ENCODE peak calls at places on chromosome 7, in ten cellular contexts. One of them, this sample, is unnamed.

GRCh38 chr7:142811154-142811737 is 40.5 kb downstream of the PRSS2 start:
- DNase-seq in kidney epithelial cell: no peak
- DNase-seq in AG09319: peak
- DNase-seq in glutamatergic neuron: no peak
- DNase-seq in GM20000: peak
- DNase-seq in GM13976: no peak
- DNase-seq in stimulated activated naive CD4-positive, alpha-beta T cell treated with Interleukin-2 at 50 U/mL for 16 hours: no peak
- DNase-seq in NCI-H1105: peak
- DNase-seq in effector memory CD8-positive, alpha-beta T cell: peak
- DNase-seq in stimulated activated naive CD8-positive, alpha-beta T cell treated with anti-CD3 and anti-CD28 coated beads, Interleukin-15, amount 100 ng/mL, for 72 hours: no peak
- DNase-seq in this sample: no peak

GRCh38 chr7:129150199-129150996 is 5.9 kb downstream of the TSPAN33 start:
- DNase-seq in kidney epithelial cell: no peak
- DNase-seq in AG09319: no peak
- DNase-seq in glutamatergic neuron: peak
- DNase-seq in GM20000: no peak
- DNase-seq in GM13976: no peak
- DNase-seq in stimulated activated naive CD4-positive, alpha-beta T cell treated with Interleukin-2 at 50 U/mL for 16 hours: no peak
- DNase-seq in NCI-H1105: no peak
- DNase-seq in effector memory CD8-positive, alpha-beta T cell: no peak
- DNase-seq in stimulated activated naive CD8-positive, alpha-beta T cell treated with anti-CD3 and anti-CD28 coated beads, Interleukin-15, amount 100 ng/mL, for 72 hours: no peak
- DNase-seq in this sample: no peak

GRCh38 chr7:5766321-5766761 is 15.1 kb downstream of the RNF216 start:
- DNase-seq in kidney epithelial cell: no peak
- DNase-seq in AG09319: peak
- DNase-seq in glutamatergic neuron: no peak
- DNase-seq in GM20000: no peak
- DNase-seq in GM13976: no peak
- DNase-seq in stimulated activated naive CD4-positive, alpha-beta T cell treated with Interleukin-2 at 50 U/mL for 16 hours: no peak
- DNase-seq in NCI-H1105: no peak
- DNase-seq in effector memory CD8-positive, alpha-beta T cell: no peak
- DNase-seq in stimulated activated naive CD8-positive, alpha-beta T cell treated with anti-CD3 and anti-CD28 coated beads, Interleukin-15, amount 100 ng/mL, for 72 hours: no peak
- DNase-seq in this sample: no peak

GRCh38 chr7:24899905-24900304 is 80.1 kb downstream of the OSBPL3 start:
- DNase-seq in kidney epithelial cell: no peak
- DNase-seq in AG09319: no peak
- DNase-seq in glutamatergic neuron: no peak
- DNase-seq in GM20000: no peak
- DNase-seq in GM13976: no peak
- DNase-seq in stimulated activated naive CD4-positive, alpha-beta T cell treated with Interleukin-2 at 50 U/mL for 16 hours: no peak
- DNase-seq in NCI-H1105: no peak
- DNase-seq in effector memory CD8-positive, alpha-beta T cell: no peak
- DNase-seq in stimulated activated naive CD8-positive, alpha-beta T cell treated with anti-CD3 and anti-CD28 coated beads, Interleukin-15, amount 100 ng/mL, for 72 hours: no peak
- DNase-seq in this sample: no peak

GRCh38 chr7:41695661-41696322 is 7.1 kb downstream of the INHBA start:
- DNase-seq in kidney epithelial cell: no peak
- DNase-seq in AG09319: no peak
- DNase-seq in glutamatergic neuron: no peak
- DNase-seq in GM20000: no peak
- DNase-seq in GM13976: no peak
- DNase-seq in stimulated activated naive CD4-positive, alpha-beta T cell treated with Interleukin-2 at 50 U/mL for 16 hours: no peak
- DNase-seq in NCI-H1105: no peak
- DNase-seq in effector memory CD8-positive, alpha-beta T cell: no peak
- DNase-seq in stimulated activated naive CD8-positive, alpha-beta T cell treated with anti-CD3 and anti-CD28 coated beads, Interleukin-15, amount 100 ng/mL, for 72 hours: no peak
- DNase-seq in this sample: no peak

GRCh38 chr7:98329100-98329871 is 47.8 kb downstream of the BRI3 start:
- DNase-seq in kidney epithelial cell: no peak
- DNase-seq in AG09319: no peak
- DNase-seq in glutamatergic neuron: no peak
- DNase-seq in GM20000: no peak
- DNase-seq in GM13976: no peak
- DNase-seq in stimulated activated naive CD4-positive, alpha-beta T cell treated with Interleukin-2 at 50 U/mL for 16 hours: no peak
- DNase-seq in NCI-H1105: no peak
- DNase-seq in effector memory CD8-positive, alpha-beta T cell: no peak
- DNase-seq in stimulated activated naive CD8-positive, alpha-beta T cell treated with anti-CD3 and anti-CD28 coated beads, Interleukin-15, amount 100 ng/mL, for 72 hours: no peak
- DNase-seq in this sample: no peak

GRCh38 chr7:45181286-45181960 is 23.8 kb downstream of the RAMP3 start:
- DNase-seq in kidney epithelial cell: no peak
- DNase-seq in AG09319: no peak
- DNase-seq in glutamatergic neuron: no peak
- DNase-seq in GM20000: no peak
- DNase-seq in GM13976: no peak
- DNase-seq in stimulated activated naive CD4-positive, alpha-beta T cell treated with Interleukin-2 at 50 U/mL for 16 hours: no peak
- DNase-seq in NCI-H1105: no peak
- DNase-seq in effector memory CD8-positive, alpha-beta T cell: no peak
- DNase-seq in stimulated activated naive CD8-positive, alpha-beta T cell treated with anti-CD3 and anti-CD28 coated beads, Interleukin-15, amount 100 ng/mL, for 72 hours: no peak
- DNase-seq in this sample: no peak

GRCh38 chr7:87152897-87153641 is 816 bp downstream of the DMTF1 start:
- DNase-seq in kidney epithelial cell: no peak
- DNase-seq in AG09319: no peak
- DNase-seq in glutamatergic neuron: peak
- DNase-seq in GM20000: peak
- DNase-seq in GM13976: peak
- DNase-seq in stimulated activated naive CD4-positive, alpha-beta T cell treated with Interleukin-2 at 50 U/mL for 16 hours: peak
- DNase-seq in NCI-H1105: no peak
- DNase-seq in effector memory CD8-positive, alpha-beta T cell: peak
- DNase-seq in stimulated activated naive CD8-positive, alpha-beta T cell treated with anti-CD3 and anti-CD28 coated beads, Interleukin-15, amount 100 ng/mL, for 72 hours: peak
- DNase-seq in this sample: no peak

GRCh38 chr7:33744293-33744692 is 161.0 kb upstream of the BMPER start:
- DNase-seq in kidney epithelial cell: no peak
- DNase-seq in AG09319: no peak
- DNase-seq in glutamatergic neuron: no peak
- DNase-seq in GM20000: peak
- DNase-seq in GM13976: peak
- DNase-seq in stimulated activated naive CD4-positive, alpha-beta T cell treated with Interleukin-2 at 50 U/mL for 16 hours: no peak
- DNase-seq in NCI-H1105: peak
- DNase-seq in effector memory CD8-positive, alpha-beta T cell: no peak
- DNase-seq in stimulated activated naive CD8-positive, alpha-beta T cell treated with anti-CD3 and anti-CD28 coated beads, Interleukin-15, amount 100 ng/mL, for 72 hours: no peak
- DNase-seq in this sample: peak

GRCh38 chr7:25840209-25840792 is 311.7 kb upstream of the NFE2L3 start:
- DNase-seq in kidney epithelial cell: no peak
- DNase-seq in AG09319: no peak
- DNase-seq in glutamatergic neuron: no peak
- DNase-seq in GM20000: no peak
- DNase-seq in GM13976: no peak
- DNase-seq in stimulated activated naive CD4-positive, alpha-beta T cell treated with Interleukin-2 at 50 U/mL for 16 hours: no peak
- DNase-seq in NCI-H1105: no peak
- DNase-seq in effector memory CD8-positive, alpha-beta T cell: no peak
- DNase-seq in stimulated activated naive CD8-positive, alpha-beta T cell treated with anti-CD3 and anti-CD28 coated beads, Interleukin-15, amount 100 ng/mL, for 72 hours: no peak
- DNase-seq in this sample: no peak

GRCh38 chr7:102974366-102975236 is 61.8 kb downstream of the LRRC17 start:
- DNase-seq in kidney epithelial cell: no peak
- DNase-seq in AG09319: no peak
- DNase-seq in glutamatergic neuron: no peak
- DNase-seq in GM20000: no peak
- DNase-seq in GM13976: peak
- DNase-seq in stimulated activated naive CD4-positive, alpha-beta T cell treated with Interleukin-2 at 50 U/mL for 16 hours: no peak
- DNase-seq in NCI-H1105: no peak
- DNase-seq in effector memory CD8-positive, alpha-beta T cell: no peak
- DNase-seq in stimulated activated naive CD8-positive, alpha-beta T cell treated with anti-CD3 and anti-CD28 coated beads, Interleukin-15, amount 100 ng/mL, for 72 hours: no peak
- DNase-seq in this sample: no peak

GRCh38 chr7:143193880-143194279 is 10.7 kb downstream of the TAS2R39 start:
- DNase-seq in kidney epithelial cell: no peak
- DNase-seq in AG09319: no peak
- DNase-seq in glutamatergic neuron: no peak
- DNase-seq in GM20000: no peak
- DNase-seq in GM13976: no peak
- DNase-seq in stimulated activated naive CD4-positive, alpha-beta T cell treated with Interleukin-2 at 50 U/mL for 16 hours: no peak
- DNase-seq in NCI-H1105: no peak
- DNase-seq in effector memory CD8-positive, alpha-beta T cell: no peak
- DNase-seq in stimulated activated naive CD8-positive, alpha-beta T cell treated with anti-CD3 and anti-CD28 coated beads, Interleukin-15, amount 100 ng/mL, for 72 hours: no peak
- DNase-seq in this sample: no peak

GRCh38 chr7:82172896-82173295 is 270.7 kb downstream of the CACNA2D1 start:
- DNase-seq in kidney epithelial cell: no peak
- DNase-seq in AG09319: no peak
- DNase-seq in glutamatergic neuron: no peak
- DNase-seq in GM20000: no peak
- DNase-seq in GM13976: no peak
- DNase-seq in stimulated activated naive CD4-positive, alpha-beta T cell treated with Interleukin-2 at 50 U/mL for 16 hours: no peak
- DNase-seq in NCI-H1105: no peak
- DNase-seq in effector memory CD8-positive, alpha-beta T cell: no peak
- DNase-seq in stimulated activated naive CD8-positive, alpha-beta T cell treated with anti-CD3 and anti-CD28 coated beads, Interleukin-15, amount 100 ng/mL, for 72 hours: no peak
- DNase-seq in this sample: no peak

GRCh38 chr7:150567168-150567567 is at the start of gene GIMAP4:
- DNase-seq in kidney epithelial cell: no peak
- DNase-seq in AG09319: no peak
- DNase-seq in glutamatergic neuron: no peak
- DNase-seq in GM20000: no peak
- DNase-seq in GM13976: no peak
- DNase-seq in stimulated activated naive CD4-positive, alpha-beta T cell treated with Interleukin-2 at 50 U/mL for 16 hours: no peak
- DNase-seq in NCI-H1105: no peak
- DNase-seq in effector memory CD8-positive, alpha-beta T cell: no peak
- DNase-seq in stimulated activated naive CD8-positive, alpha-beta T cell treated with anti-CD3 and anti-CD28 coated beads, Interleukin-15, amount 100 ng/mL, for 72 hours: peak
- DNase-seq in this sample: no peak

GRCh38 chr7:116588225-116588624 is 63.4 kb downstream of the CAV1 start:
- DNase-seq in kidney epithelial cell: no peak
- DNase-seq in AG09319: no peak
- DNase-seq in glutamatergic neuron: no peak
- DNase-seq in GM20000: peak
- DNase-seq in GM13976: peak
- DNase-seq in stimulated activated naive CD4-positive, alpha-beta T cell treated with Interleukin-2 at 50 U/mL for 16 hours: no peak
- DNase-seq in NCI-H1105: no peak
- DNase-seq in effector memory CD8-positive, alpha-beta T cell: no peak
- DNase-seq in stimulated activated naive CD8-positive, alpha-beta T cell treated with anti-CD3 and anti-CD28 coated beads, Interleukin-15, amount 100 ng/mL, for 72 hours: peak
- DNase-seq in this sample: no peak

GRCh38 chr7:26663905-26664673 is 200.3 kb downstream of the SKAP2 start:
- DNase-seq in kidney epithelial cell: no peak
- DNase-seq in AG09319: no peak
- DNase-seq in glutamatergic neuron: no peak
- DNase-seq in GM20000: no peak
- DNase-seq in GM13976: no peak
- DNase-seq in stimulated activated naive CD4-positive, alpha-beta T cell treated with Interleukin-2 at 50 U/mL for 16 hours: no peak
- DNase-seq in NCI-H1105: no peak
- DNase-seq in effector memory CD8-positive, alpha-beta T cell: no peak
- DNase-seq in stimulated activated naive CD8-positive, alpha-beta T cell treated with anti-CD3 and anti-CD28 coated beads, Interleukin-15, amount 100 ng/mL, for 72 hours: no peak
- DNase-seq in this sample: no peak

GRCh38 chr7:91566333-91566732 is 302.1 kb downstream of the FZD1 start:
- DNase-seq in kidney epithelial cell: no peak
- DNase-seq in AG09319: no peak
- DNase-seq in glutamatergic neuron: peak
- DNase-seq in GM20000: no peak
- DNase-seq in GM13976: no peak
- DNase-seq in stimulated activated naive CD4-positive, alpha-beta T cell treated with Interleukin-2 at 50 U/mL for 16 hours: no peak
- DNase-seq in NCI-H1105: no peak
- DNase-seq in effector memory CD8-positive, alpha-beta T cell: no peak
- DNase-seq in stimulated activated naive CD8-positive, alpha-beta T cell treated with anti-CD3 and anti-CD28 coated beads, Interleukin-15, amount 100 ng/mL, for 72 hours: no peak
- DNase-seq in this sample: peak

GRCh38 chr7:39851466-39852045 is 98.5 kb upstream of the CDK13 start:
- DNase-seq in kidney epithelial cell: no peak
- DNase-seq in AG09319: no peak
- DNase-seq in glutamatergic neuron: no peak
- DNase-seq in GM20000: no peak
- DNase-seq in GM13976: no peak
- DNase-seq in stimulated activated naive CD4-positive, alpha-beta T cell treated with Interleukin-2 at 50 U/mL for 16 hours: no peak
- DNase-seq in NCI-H1105: no peak
- DNase-seq in effector memory CD8-positive, alpha-beta T cell: no peak
- DNase-seq in stimulated activated naive CD8-positive, alpha-beta T cell treated with anti-CD3 and anti-CD28 coated beads, Interleukin-15, amount 100 ng/mL, for 72 hours: no peak
- DNase-seq in this sample: no peak

GRCh38 chr7:157818701-157819516 is 482.1 kb downstream of the DNAJB6 start:
- DNase-seq in kidney epithelial cell: no peak
- DNase-seq in AG09319: no peak
- DNase-seq in glutamatergic neuron: no peak
- DNase-seq in GM20000: no peak
- DNase-seq in GM13976: no peak
- DNase-seq in stimulated activated naive CD4-positive, alpha-beta T cell treated with Interleukin-2 at 50 U/mL for 16 hours: no peak
- DNase-seq in NCI-H1105: no peak
- DNase-seq in effector memory CD8-positive, alpha-beta T cell: no peak
- DNase-seq in stimulated activated naive CD8-positive, alpha-beta T cell treated with anti-CD3 and anti-CD28 coated beads, Interleukin-15, amount 100 ng/mL, for 72 hours: no peak
- DNase-seq in this sample: no peak

GRCh38 chr7:27434729-27435400 is 192.3 kb downstream of the EVX1 start:
- DNase-seq in kidney epithelial cell: no peak
- DNase-seq in AG09319: no peak
- DNase-seq in glutamatergic neuron: no peak
- DNase-seq in GM20000: no peak
- DNase-seq in GM13976: no peak
- DNase-seq in stimulated activated naive CD4-positive, alpha-beta T cell treated with Interleukin-2 at 50 U/mL for 16 hours: no peak
- DNase-seq in NCI-H1105: no peak
- DNase-seq in effector memory CD8-positive, alpha-beta T cell: no peak
- DNase-seq in stimulated activated naive CD8-positive, alpha-beta T cell treated with anti-CD3 and anti-CD28 coated beads, Interleukin-15, amount 100 ng/mL, for 72 hours: no peak
- DNase-seq in this sample: peak

GRCh38 chr7:127380479-127380878 is 12.0 kb downstream of the ZNF800 start:
- DNase-seq in kidney epithelial cell: no peak
- DNase-seq in AG09319: no peak
- DNase-seq in glutamatergic neuron: no peak
- DNase-seq in GM20000: no peak
- DNase-seq in GM13976: no peak
- DNase-seq in stimulated activated naive CD4-positive, alpha-beta T cell treated with Interleukin-2 at 50 U/mL for 16 hours: no peak
- DNase-seq in NCI-H1105: no peak
- DNase-seq in effector memory CD8-positive, alpha-beta T cell: no peak
- DNase-seq in stimulated activated naive CD8-positive, alpha-beta T cell treated with anti-CD3 and anti-CD28 coated beads, Interleukin-15, amount 100 ng/mL, for 72 hours: no peak
- DNase-seq in this sample: no peak

GRCh38 chr7:52355059-52355458 is 680.4 kb upstream of the POM121L12 start:
- DNase-seq in kidney epithelial cell: no peak
- DNase-seq in AG09319: no peak
- DNase-seq in glutamatergic neuron: no peak
- DNase-seq in GM20000: no peak
- DNase-seq in GM13976: no peak
- DNase-seq in stimulated activated naive CD4-positive, alpha-beta T cell treated with Interleukin-2 at 50 U/mL for 16 hours: no peak
- DNase-seq in NCI-H1105: no peak
- DNase-seq in effector memory CD8-positive, alpha-beta T cell: no peak
- DNase-seq in stimulated activated naive CD8-positive, alpha-beta T cell treated with anti-CD3 and anti-CD28 coated beads, Interleukin-15, amount 100 ng/mL, for 72 hours: no peak
- DNase-seq in this sample: no peak

GRCh38 chr7:105188201-105188600 is 174.2 kb downstream of the KMT2E start:
- DNase-seq in kidney epithelial cell: no peak
- DNase-seq in AG09319: no peak
- DNase-seq in glutamatergic neuron: no peak
- DNase-seq in GM20000: no peak
- DNase-seq in GM13976: no peak
- DNase-seq in stimulated activated naive CD4-positive, alpha-beta T cell treated with Interleukin-2 at 50 U/mL for 16 hours: no peak
- DNase-seq in NCI-H1105: no peak
- DNase-seq in effector memory CD8-positive, alpha-beta T cell: no peak
- DNase-seq in stimulated activated naive CD8-positive, alpha-beta T cell treated with anti-CD3 and anti-CD28 coated beads, Interleukin-15, amount 100 ng/mL, for 72 hours: no peak
- DNase-seq in this sample: no peak

GRCh38 chr7:54796853-54797252 is 37.8 kb upstream of the SEC61G start:
- DNase-seq in kidney epithelial cell: no peak
- DNase-seq in AG09319: no peak
- DNase-seq in glutamatergic neuron: no peak
- DNase-seq in GM20000: no peak
- DNase-seq in GM13976: no peak
- DNase-seq in stimulated activated naive CD4-positive, alpha-beta T cell treated with Interleukin-2 at 50 U/mL for 16 hours: no peak
- DNase-seq in NCI-H1105: no peak
- DNase-seq in effector memory CD8-positive, alpha-beta T cell: no peak
- DNase-seq in stimulated activated naive CD8-positive, alpha-beta T cell treated with anti-CD3 and anti-CD28 coated beads, Interleukin-15, amount 100 ng/mL, for 72 hours: no peak
- DNase-seq in this sample: no peak

GRCh38 chr7:88072036-88072714 is 138.1 kb downstream of the ADAM22 start:
- DNase-seq in kidney epithelial cell: no peak
- DNase-seq in AG09319: no peak
- DNase-seq in glutamatergic neuron: no peak
- DNase-seq in GM20000: peak
- DNase-seq in GM13976: peak
- DNase-seq in stimulated activated naive CD4-positive, alpha-beta T cell treated with Interleukin-2 at 50 U/mL for 16 hours: no peak
- DNase-seq in NCI-H1105: no peak
- DNase-seq in effector memory CD8-positive, alpha-beta T cell: no peak
- DNase-seq in stimulated activated naive CD8-positive, alpha-beta T cell treated with anti-CD3 and anti-CD28 coated beads, Interleukin-15, amount 100 ng/mL, for 72 hours: no peak
- DNase-seq in this sample: no peak

GRCh38 chr7:35025391-35025870 is 11.9 kb downstream of the DPY19L1 start:
- DNase-seq in kidney epithelial cell: no peak
- DNase-seq in AG09319: no peak
- DNase-seq in glutamatergic neuron: no peak
- DNase-seq in GM20000: no peak
- DNase-seq in GM13976: no peak
- DNase-seq in stimulated activated naive CD4-positive, alpha-beta T cell treated with Interleukin-2 at 50 U/mL for 16 hours: no peak
- DNase-seq in NCI-H1105: no peak
- DNase-seq in effector memory CD8-positive, alpha-beta T cell: no peak
- DNase-seq in stimulated activated naive CD8-positive, alpha-beta T cell treated with anti-CD3 and anti-CD28 coated beads, Interleukin-15, amount 100 ng/mL, for 72 hours: no peak
- DNase-seq in this sample: no peak

This sample was measured in NCI-H1694.